ENCODE peak calls at places on chromosomes 5 and 9, in six cellular contexts. C, A, K, H, O and Y are unnamed samples.

GRCh38 chr5:1445313-1445894 is at the start of gene SLC6A3:
- DNase-seq in C (peak), A (peak), K (no peak), H (peak), O (no peak), Y (no peak)

GRCh38 chr9:3437031-3437430 is 88.8 kb downstream of the RFX3 start:
- DNase-seq in C (no peak), A (no peak), K (no peak), H (peak), O (no peak), Y (no peak)

GRCh38 chr5:107663697-107664096 is 7.0 kb downstream of the EFNA5 start:
- DNase-seq in C (no peak), A (no peak), K (no peak), H (no peak), O (no peak), Y (no peak)

GRCh38 chr5:151684690-151685361 is 1.9 kb downstream of the SPARC start:
- DNase-seq in C (peak), A (peak), K (peak), H (peak), O (peak), Y (no peak)

GRCh38 chr5:10999714-11000113 is 238.7 kb upstream of the DAP start:
- DNase-seq in C (no peak), A (no peak), K (no peak), H (no peak), O (no peak), Y (no peak)

GRCh38 chr5:145917288-145917687 is 19.1 kb upstream of the SH3RF2 start:
- DNase-seq in C (no peak), A (no peak), K (no peak), H (no peak), O (no peak), Y (no peak)

GRCh38 chr9:112032009-112032408 is 135.4 kb downstream of the UGCG start:
- DNase-seq in C (no peak), A (no peak), K (no peak), H (no peak), O (no peak), Y (no peak)

GRCh38 chr5:163407034-163407652 is 30.3 kb upstream of the CCNG1 start:
- DNase-seq in C (no peak), A (no peak), K (no peak), H (peak), O (peak), Y (no peak)

GRCh38 chr5:144390133-144390532 is 219.5 kb downstream of the KCTD16 start:
- DNase-seq in C (peak), A (no peak), K (no peak), H (peak), O (no peak), Y (no peak)

GRCh38 chr9:88173378-88173999 is 35.2 kb upstream of the SPATA31C2 start:
- DNase-seq in C (peak), A (no peak), K (peak), H (peak), O (peak), Y (peak)

GRCh38 chr5:112228672-112229071 is 190.4 kb downstream of the EPB41L4A start:
- DNase-seq in C (no peak), A (peak), K (peak), H (peak), O (peak), Y (peak)

GRCh38 chr9:137756045-137756744 is 121.4 kb upstream of the CACNA1B start:
- DNase-seq in C (no peak), A (no peak), K (no peak), H (no peak), O (no peak), Y (no peak)

GRCh38 chr9:136471802-136472487 is 10.9 kb downstream of the SEC16A start:
- DNase-seq in C (no peak), A (no peak), K (no peak), H (no peak), O (no peak), Y (no peak)
- H3K4me3 ChIP-seq in C (no peak), A (no peak), K (no peak), H (no peak), O (no peak), Y (no peak)

DNA sequence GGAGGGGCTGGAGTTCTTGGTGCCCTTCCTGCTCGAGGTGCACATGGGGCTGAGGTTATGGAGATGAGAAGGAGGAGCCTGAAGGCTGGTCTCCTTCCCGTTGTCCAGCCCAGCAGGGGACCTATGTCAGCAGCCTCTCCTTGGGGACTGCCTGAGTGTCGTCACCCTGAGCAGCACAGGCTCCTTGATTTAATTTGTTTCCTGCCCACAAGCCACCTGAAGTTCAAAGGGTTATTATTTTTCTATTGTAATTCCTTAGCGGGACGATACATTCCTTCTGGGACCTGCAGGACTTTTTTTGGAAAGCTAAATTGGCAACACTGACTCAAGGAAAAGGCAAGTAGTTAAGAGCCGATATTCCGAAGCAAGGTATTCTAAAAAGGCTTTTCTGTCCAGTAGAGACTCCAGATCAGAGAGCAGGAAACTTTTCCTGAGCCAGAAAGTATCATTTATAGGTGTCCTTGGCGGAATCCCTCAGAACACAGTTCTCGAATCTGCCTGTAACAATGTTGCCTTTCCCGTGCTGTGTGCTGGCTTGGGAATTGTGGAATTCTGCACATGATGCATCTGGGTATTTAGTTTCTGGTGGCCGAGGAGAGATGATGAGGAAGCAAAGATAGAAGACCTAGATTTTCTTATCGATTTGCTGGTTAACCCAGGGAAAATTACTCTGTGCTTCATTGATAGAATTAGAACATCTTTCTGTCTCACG is 55.4 kb downstream of the ARHGAP26 start:
- DNase-seq in C (peak), A (no peak), K (peak), H (no peak), O (no peak), Y (no peak)
- H3K4me3 ChIP-seq in C (no peak), A (no peak), K (peak), H (no peak), O (no peak), Y (no peak)

GRCh38 chr5:117889592-117889991 is 1098.8 kb downstream of the DTWD2 start:
- DNase-seq in C (no peak), A (no peak), K (no peak), H (peak), O (no peak), Y (peak)

GRCh38 chr5:117892360-117892759 is 1096.0 kb downstream of the DTWD2 start:
- DNase-seq in C (no peak), A (no peak), K (no peak), H (no peak), O (no peak), Y (no peak)

GRCh38 chr5:117893211-117893610 is 1095.1 kb downstream of the DTWD2 start:
- DNase-seq in C (no peak), A (no peak), K (no peak), H (peak), O (no peak), Y (no peak)

GRCh38 chr5:117888688-117889087 is 1099.7 kb downstream of the DTWD2 start:
- DNase-seq in C (no peak), A (no peak), K (no peak), H (peak), O (no peak), Y (no peak)
- H3K4me3 ChIP-seq in C (no peak), A (no peak), K (peak), H (no peak), O (no peak), Y (no peak)

GRCh38 chr5:89703799-89704198 is 705.8 kb downstream of the CETN3 start:
- DNase-seq in C (peak), A (no peak), K (no peak), H (peak), O (peak), Y (no peak)
- H3K4me3 ChIP-seq in C (peak), A (no peak), K (no peak), H (no peak), O (no peak), Y (no peak)

DNA sequence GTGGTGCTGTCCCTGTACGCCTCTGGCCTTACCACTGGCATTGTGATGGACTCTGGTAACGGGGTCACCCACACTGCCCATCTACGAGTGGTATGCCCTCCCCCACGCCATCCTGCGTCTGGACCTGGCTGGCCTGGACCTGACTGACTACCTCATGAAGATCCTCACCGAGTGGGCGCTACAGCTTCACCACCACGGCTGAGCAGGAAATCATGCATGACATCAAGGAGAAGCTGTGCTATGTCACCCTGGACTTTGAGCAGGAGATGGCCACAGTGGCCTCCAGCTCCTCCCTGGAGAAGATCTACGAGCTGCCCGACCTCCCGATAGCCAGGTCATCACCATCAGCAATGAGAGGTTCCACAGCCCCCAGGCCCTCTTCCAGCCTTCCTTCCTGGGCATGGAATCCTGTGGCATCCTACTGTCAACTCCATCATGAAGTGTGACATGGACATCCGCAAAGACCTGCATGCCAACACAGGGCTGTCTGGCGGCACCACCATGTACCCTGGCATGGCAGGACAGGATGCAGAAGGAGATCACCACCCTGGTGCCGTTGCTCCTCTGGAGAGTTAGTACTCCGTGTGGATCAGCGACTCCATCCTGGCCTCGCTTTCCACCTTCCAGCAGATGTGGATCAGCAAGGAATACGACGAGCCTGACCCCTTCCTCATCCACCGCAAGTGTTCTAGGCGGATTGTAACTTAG is 434.2 kb upstream of the RGMB start:
- DNase-seq in C (no peak), A (no peak), K (no peak), H (no peak), O (no peak), Y (no peak)
- H3K4me3 ChIP-seq in C (no peak), A (no peak), K (no peak), H (no peak), O (no peak), Y (no peak)

DNA sequence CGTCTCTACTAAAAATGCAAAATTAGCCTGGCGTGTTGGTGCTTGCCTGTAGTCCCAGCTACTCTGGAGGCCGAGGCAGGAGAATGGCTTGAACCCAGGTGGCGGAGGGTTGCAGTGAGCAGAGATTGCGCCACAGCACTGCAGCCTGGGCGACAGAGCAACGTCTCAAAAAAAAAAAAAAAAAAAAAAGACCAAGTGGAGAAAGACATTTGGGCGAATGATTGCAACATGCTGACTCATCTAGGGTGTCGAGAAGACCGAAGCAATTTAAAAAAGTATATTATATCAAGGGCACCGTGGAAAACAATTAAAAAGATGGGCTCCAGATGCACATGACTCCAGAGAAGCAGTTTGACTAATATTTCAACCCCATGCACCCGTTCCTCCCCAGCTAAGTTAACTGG is 9.2 kb downstream of the KLF4 start:
- DNase-seq in C (no peak), A (peak), K (peak), H (peak), O (peak), Y (no peak)
- H3K4me3 ChIP-seq in C (no peak), A (no peak), K (no peak), H (no peak), O (no peak), Y (no peak)

DNA sequence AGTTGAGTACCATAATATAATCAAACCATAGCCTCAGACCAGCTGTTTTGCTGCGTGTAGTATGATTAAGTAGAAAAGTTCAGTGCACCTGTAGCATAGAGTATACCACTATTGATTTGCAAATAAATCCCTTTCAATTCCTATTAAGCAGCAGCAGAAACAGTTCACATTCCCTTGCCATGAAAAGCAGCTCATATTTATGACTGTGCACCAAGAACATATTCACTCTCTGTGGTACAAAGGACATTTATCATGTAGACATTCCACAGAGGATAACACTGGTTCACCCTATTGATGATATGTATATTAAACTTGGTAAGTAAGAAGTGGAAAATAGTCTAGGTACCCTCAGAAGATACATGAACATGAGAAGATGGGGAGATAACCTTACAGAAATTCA is 1689.1 kb upstream of the CDH6 start:
- DNase-seq in C (no peak), A (no peak), K (no peak), H (no peak), O (no peak), Y (no peak)
- H3K4me3 ChIP-seq in C (no peak), A (no peak), K (no peak), H (no peak), O (no peak), Y (no peak)

DNA sequence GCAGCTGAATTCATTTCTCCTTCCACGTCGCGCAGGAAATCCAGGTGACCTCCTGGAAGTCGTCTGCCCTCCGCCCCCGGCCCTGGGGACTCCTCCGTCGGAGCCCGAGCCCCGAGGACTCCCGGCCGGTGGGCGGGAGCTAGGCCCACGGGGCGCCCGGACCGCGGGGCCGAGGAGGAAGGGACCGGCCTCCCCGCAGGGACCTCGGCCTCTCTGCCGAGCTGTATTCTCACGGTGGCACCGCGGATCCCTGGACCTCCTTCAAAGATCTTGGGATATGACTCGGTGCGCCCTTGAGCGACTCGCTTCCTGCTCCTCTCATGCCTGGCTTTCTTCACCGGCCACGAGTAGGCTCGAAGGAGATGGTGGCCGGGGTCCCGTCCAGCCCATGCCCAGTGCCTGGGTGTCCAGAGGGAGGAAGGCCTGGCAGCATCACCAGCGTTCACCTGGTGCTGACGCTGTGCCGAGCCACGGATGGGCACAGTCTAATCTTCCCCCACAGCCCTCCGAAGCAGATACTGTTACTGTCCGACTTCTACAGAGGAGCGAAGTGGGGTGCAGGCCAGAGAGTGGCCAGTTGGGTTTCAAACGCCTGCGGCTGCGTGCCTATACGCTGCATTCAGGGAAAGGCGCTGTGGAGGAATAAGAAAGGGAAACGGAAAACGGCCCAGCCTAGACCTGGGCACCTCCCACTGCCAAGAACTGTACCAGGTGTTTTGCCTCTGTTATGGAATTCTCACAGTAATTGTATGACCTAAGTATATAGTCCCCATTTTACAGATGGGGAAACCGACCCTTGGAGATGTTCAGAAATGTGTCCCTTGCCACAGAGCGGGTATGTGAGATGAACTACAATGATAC is 47.3 kb downstream of the PAX5 start:
- DNase-seq in C (peak), A (no peak), K (no peak), H (no peak), O (no peak), Y (no peak)
- H3K4me3 ChIP-seq in C (peak), A (no peak), K (peak), H (peak), O (no peak), Y (no peak)